ENCODE peak calls at places on chromosomes 16 and 17, in four cellular contexts. W is IMR-90, N is H1, G is mesendoderm. C is an unnamed sample.

GRCh38 chr17:19409509-19409908 is 1.5 kb upstream of the RNF112 start:
- DNase-seq in W (peak), G (peak), N (no peak), C (no peak)

GRCh38 chr17:61239953-61240352 is 159.7 kb upstream of the TBX2 start:
- DNase-seq in W (no peak), G (no peak), N (no peak), C (no peak)

GRCh38 chr17:72984925-72985322 is 107.6 kb downstream of the SLC39A11 start:
- DNase-seq in W (no peak), G (no peak), N (no peak), C (no peak)

GRCh38 chr16:30567991-30568638 is 3.4 kb downstream of the ZNF688 start:
- DNase-seq in G (no peak), N (no peak), W (peak), C (no peak)

GRCh38 chr17:63578769-63579111 is 22.0 kb upstream of the TACO1 start:
- DNase-seq in G (no peak), N (no peak), W (no peak), C (no peak)

GRCh38 chr16:23650674-23651073 is 9.4 kb downstream of the DCTN5 start:
- DNase-seq in N (no peak), G (peak), W (peak), C (no peak)

GRCh38 chr16:85652431-85653221 is 36.1 kb downstream of the GINS2 start:
- DNase-seq in G (peak), W (peak), N (no peak), C (no peak)

GRCh38 chr17:48011405-48012150 is 26.0 kb downstream of the COPZ2 start:
- DNase-seq in N (no peak), G (peak), W (peak), C (peak)

GRCh38 chr17:48542114-48542955 is 2.6 kb downstream of the HOXB2 start:
- DNase-seq in G (no peak), N (no peak), W (peak), C (no peak)

GRCh38 chr17:42759982-42760651 is 910 bp upstream of the RAMP2 start:
- DNase-seq in G (peak), N (no peak), W (no peak), C (no peak)

GRCh38 chr17:38881600-38882191 is 11.8 kb downstream of the LASP1 start:
- DNase-seq in W (peak), G (no peak), N (no peak), C (peak)

GRCh38 chr16:81137012-81137335 is 40.8 kb upstream of the GCSH start:
- DNase-seq in W (peak), N (no peak), G (no peak), C (no peak)

GRCh38 chr16:29876186-29876577 is 13.2 kb upstream of the CDIPT start:
- DNase-seq in N (peak), G (peak), W (no peak), C (peak)

GRCh38 chr17:16352838-16353701 is at the start of gene CENPV:
- DNase-seq in G (peak), N (peak), W (peak), C (peak)

GRCh38 chr16:81630632-81631026 is 148.5 kb upstream of the PLCG2 start:
- DNase-seq in N (no peak), W (no peak), G (no peak), C (no peak)

GRCh38 chr17:15941781-15942180 is 3.1 kb upstream of the ADORA2B start:
- DNase-seq in W (no peak), G (no peak), N (no peak), C (no peak)

GRCh38 chr16:2475413-2476344 is 752 bp downstream of the TBC1D24 start:
- DNase-seq in G (peak), N (no peak), W (no peak), C (peak)

GRCh38 chr16:69593756-69594155 is 28.0 kb downstream of the NFAT5 start:
- DNase-seq in G (no peak), W (no peak), N (no peak), C (no peak)

GRCh38 chr17:21512307-21513011 is 136.3 kb downstream of the KCNJ12 start:
- DNase-seq in N (no peak), W (no peak), G (no peak), C (no peak)

GRCh38 chr17:61380836-61381525 is 18.7 kb upstream of the TBX2 start:
- DNase-seq in N (no peak), G (no peak), W (no peak), C (no peak)

GRCh38 chr17:1997587-1998425 is 27.3 kb downstream of the RTN4RL1 start:
- DNase-seq in W (no peak), G (peak), N (no peak), C (peak)

GRCh38 chr16:937723-938122 is 33.1 kb downstream of the LMF1 start:
- DNase-seq in N (no peak), G (no peak), W (no peak), C (no peak)

GRCh38 chr16:938136-938535 is 32.6 kb downstream of the LMF1 start:
- DNase-seq in W (no peak), N (no peak), G (no peak), C (no peak)

GRCh38 chr16:939311-939710 is 31.5 kb downstream of the LMF1 start:
- DNase-seq in N (no peak), W (no peak), G (no peak), C (no peak)

GRCh38 chr16:935684-936083 is 35.1 kb downstream of the LMF1 start:
- DNase-seq in G (no peak), N (no peak), W (no peak), C (no peak)

GRCh38 chr16:937311-937710 is 33.5 kb downstream of the LMF1 start:
- DNase-seq in W (no peak), G (no peak), N (no peak), C (no peak)
- H4K5ac ChIP-seq in W (no peak), G (no peak), N (no peak), C (no peak)

GRCh38 chr17:77120866-77121265 is 19.9 kb upstream of the SEC14L1 start:
- DNase-seq in N (no peak), G (no peak), W (no peak), C (no peak)
- H2BK15ac ChIP-seq in N (no peak), G (no peak), W (peak), C (no peak)

GRCh38 chr16:82819286-82819685 is 192.5 kb downstream of the CDH13 start:
- DNase-seq in N (no peak), G (no peak), W (no peak), C (no peak)

GRCh38 chr16:82824408-82824807 is 197.6 kb downstream of the CDH13 start:
- DNase-seq in G (no peak), N (no peak), W (no peak), C (no peak)
- H4K5ac ChIP-seq in G (no peak), N (no peak), W (no peak), C (no peak)

GRCh38 chr17:57925361-57925990 is 29.7 kb downstream of the CUEDC1 start:
- DNase-seq in G (no peak), W (no peak), N (no peak), C (no peak)
- H2BK15ac ChIP-seq in G (no peak), W (no peak), N (no peak), C (no peak)

GRCh38 chr16:11349599-11350276 is 4.5 kb downstream of the RMI2 start:
- DNase-seq in W (peak), G (no peak), N (no peak), C (no peak)

GRCh38 chr16:11348737-11349598 is 3.7 kb downstream of the RMI2 start:
- DNase-seq in G (peak), N (no peak), W (no peak), C (no peak)

GRCh38 chr16:11346700-11347319 is 1.6 kb downstream of the RMI2 start:
- DNase-seq in G (no peak), W (no peak), N (no peak), C (no peak)

GRCh38 chr16:11345040-11345862 is at the start of gene RMI2:
- DNase-seq in W (peak), N (peak), G (peak), C (peak)

DNA sequence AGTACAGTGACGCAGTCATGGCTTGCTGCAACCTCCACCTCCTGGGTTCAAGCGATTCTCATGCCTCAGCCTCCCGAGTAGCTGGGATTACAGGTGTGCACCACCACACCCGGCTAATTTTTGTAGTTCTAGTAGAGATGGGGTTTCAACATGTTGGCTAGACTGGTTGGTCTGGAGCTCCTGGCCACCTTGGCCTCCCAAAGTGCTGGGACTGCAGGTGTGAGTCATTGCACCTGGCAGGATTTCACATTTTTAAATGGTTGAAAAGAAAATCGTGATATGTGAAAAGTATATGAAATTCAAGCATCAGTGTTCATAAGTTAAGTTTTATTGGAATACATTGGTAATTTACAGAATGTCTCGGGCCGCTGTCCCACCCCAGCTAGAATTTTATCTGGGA is 2.6 kb downstream of the RMI2 start:
- DNase-seq in W (no peak), G (no peak), N (no peak), C (no peak)
- H4K5ac ChIP-seq in W (no peak), G (no peak), N (no peak), C (no peak)

DNA sequence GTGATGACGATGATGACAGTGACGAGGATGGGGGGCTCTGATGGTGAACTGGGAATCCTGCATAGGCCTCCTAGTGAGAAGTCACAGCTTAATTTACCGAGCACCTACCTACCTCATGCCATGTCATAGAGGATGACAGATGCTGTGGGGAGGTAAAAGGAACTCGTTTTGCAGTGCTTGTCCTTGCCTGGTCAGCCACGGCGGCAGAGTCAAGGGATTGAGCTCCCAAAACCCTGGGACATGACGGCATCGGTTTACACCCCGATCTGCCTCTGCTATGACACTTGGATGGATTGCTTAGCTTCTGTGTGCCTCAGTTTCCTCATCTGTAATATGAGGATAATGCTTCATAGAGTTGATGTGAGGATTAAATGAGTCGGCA is 103.2 kb downstream of the NTN1 start:
- DNase-seq in N (no peak), G (no peak), W (no peak), C (no peak)
- H2BK15ac ChIP-seq in N (no peak), G (no peak), W (no peak), C (no peak)